ENCODE peak calls at places on chromosomes 12 and 14, in eight cellular contexts. W is AG04450, N is cardiac muscle cell, V is upper lobe of right lung, M is Calu3, E is heart right ventricle, D is left ventricle myocardium inferior, Y is PC-3. X is an unnamed sample.

GRCh38 chr12:46218509-46219095 is 50.2 kb downstream of the SLC38A1 start:
- DNase-seq in W (no peak), N (no peak), V (no peak), M (peak), E (no peak), D (no peak), Y (peak), X (no peak)

GRCh38 chr12:39417916-39418315 is 25.0 kb downstream of the KIF21A start:
- DNase-seq in W (no peak), N (no peak), V (no peak), M (no peak), E (no peak), D (no peak), Y (no peak), X (no peak)

GRCh38 chr14:81219821-81220487 is 805 bp downstream of the GTF2A1 start:
- DNase-seq in W (no peak), N (peak), V (peak), M (peak), E (peak), D (peak), Y (peak), X (peak)

GRCh38 chr12:46260913-46261476 is 7.8 kb downstream of the SLC38A1 start:
- DNase-seq in W (no peak), N (no peak), V (no peak), M (peak), E (no peak), D (no peak), Y (peak), X (no peak)

GRCh38 chr12:102454808-102455760 is 25.3 kb downstream of the IGF1 start:
- DNase-seq in W (no peak), N (peak), V (no peak), M (no peak), E (no peak), D (no peak), Y (no peak), X (no peak)

GRCh38 chr12:94098466-94098865 is 49.9 kb upstream of the PLXNC1 start:
- DNase-seq in W (peak), N (peak), V (no peak), M (no peak), E (no peak), D (no peak), Y (peak), X (no peak)

GRCh38 chr14:23984891-23985607 is 3.7 kb upstream of the DHRS4L2 start:
- DNase-seq in W (peak), N (peak), V (no peak), M (no peak), E (no peak), D (no peak), Y (peak), X (no peak)

GRCh38 chr14:102085503-102085902 is 1.3 kb downstream of the HSP90AA1 start:
- DNase-seq in W (no peak), N (no peak), V (peak), M (no peak), E (no peak), D (no peak), Y (peak), X (no peak)

GRCh38 chr12:92356405-92356804 is 210.8 kb upstream of the BTG1 start:
- DNase-seq in W (no peak), N (no peak), V (no peak), M (no peak), E (no peak), D (no peak), Y (no peak), X (no peak)

GRCh38 chr14:96176811-96177211 is 27.8 kb upstream of the BDKRB2 start:
- DNase-seq in W (peak), N (peak), V (no peak), M (no peak), E (peak), D (peak), Y (no peak), X (no peak)

GRCh38 chr12:127810026-127810425 is 456.9 kb upstream of the TMEM132C start:
- DNase-seq in W (no peak), N (peak), V (no peak), M (no peak), E (no peak), D (no peak), Y (peak), X (no peak)

GRCh38 chr14:20469242-20469889 is at the start of gene PNP:
- DNase-seq in W (peak), N (peak), V (peak), M (peak), E (peak), D (peak), Y (peak), X (peak)

GRCh38 chr14:90511252-90511651 is 114.4 kb downstream of the CALM1 start:
- DNase-seq in W (no peak), N (no peak), V (no peak), M (no peak), E (no peak), D (no peak), Y (no peak), X (no peak)

GRCh38 chr12:60072911-60073310 is 477.1 kb downstream of the SLC16A7 start:
- DNase-seq in W (no peak), N (peak), V (no peak), M (no peak), E (no peak), D (no peak), Y (peak), X (no peak)

GRCh38 chr14:36773558-36773957 is 111.9 kb downstream of the PAX9 start:
- DNase-seq in W (no peak), N (no peak), V (no peak), M (no peak), E (no peak), D (no peak), Y (peak), X (no peak)

GRCh38 chr14:65234752-65235361 is 132.5 kb upstream of the MAX start:
- DNase-seq in W (no peak), N (peak), V (no peak), M (no peak), E (no peak), D (no peak), Y (no peak), X (no peak)

GRCh38 chr12:118589162-118589561 is 212.8 kb downstream of the SUDS3 start:
- DNase-seq in W (no peak), N (no peak), V (no peak), M (no peak), E (no peak), D (no peak), Y (no peak), X (no peak)

GRCh38 chr14:42192659-42193425 is 586.2 kb downstream of the LRFN5 start:
- DNase-seq in W (peak), N (peak), V (no peak), M (no peak), E (no peak), D (no peak), Y (peak), X (no peak)

GRCh38 chr14:92551066-92551841 is 37.7 kb downstream of the RIN3 start:
- DNase-seq in W (no peak), N (no peak), V (no peak), M (no peak), E (no peak), D (no peak), Y (no peak), X (no peak)

GRCh38 chr12:106736051-106736957 is 38.2 kb upstream of the RIC8B start:
- DNase-seq in W (no peak), N (no peak), V (no peak), M (no peak), E (no peak), D (no peak), Y (peak), X (no peak)

GRCh38 chr12:26361964-26362363 is 166.6 kb downstream of the SSPN start:
- DNase-seq in W (no peak), N (no peak), V (no peak), M (no peak), E (no peak), D (no peak), Y (no peak), X (no peak)

GRCh38 chr12:111426341-111427185 is 20.8 kb downstream of the SH2B3 start:
- DNase-seq in W (no peak), N (no peak), V (no peak), M (no peak), E (no peak), D (no peak), Y (peak), X (no peak)

GRCh38 chr12:65313704-65314317 is 35.3 kb downstream of the MSRB3 start:
- DNase-seq in W (no peak), N (peak), V (no peak), M (no peak), E (no peak), D (no peak), Y (peak), X (no peak)

GRCh38 chr14:103869406-103870143 is 22.2 kb upstream of the PPP1R13B start:
- DNase-seq in W (no peak), N (no peak), V (no peak), M (no peak), E (no peak), D (no peak), Y (no peak), X (no peak)

GRCh38 chr14:51650721-51651387 is 856 bp upstream of the FRMD6 start:
- DNase-seq in W (no peak), N (no peak), V (no peak), M (peak), E (peak), D (peak), Y (peak), X (peak)

GRCh38 chr12:112891093-112892024 is 15.4 kb upstream of the OAS1 start:
- DNase-seq in W (no peak), N (peak), V (no peak), M (no peak), E (no peak), D (no peak), Y (no peak), X (no peak)

GRCh38 chr14:75083271-75083670 is 13.8 kb downstream of the ZC2HC1C start:
- DNase-seq in W (no peak), N (no peak), V (no peak), M (no peak), E (no peak), D (no peak), Y (no peak), X (no peak)

GRCh38 chr14:75081835-75082234 is 12.4 kb downstream of the ZC2HC1C start:
- DNase-seq in W (no peak), N (no peak), V (no peak), M (no peak), E (no peak), D (no peak), Y (no peak), X (no peak)

GRCh38 chr14:75088566-75089373 is 19.3 kb downstream of the ZC2HC1C start:
- DNase-seq in W (peak), N (peak), V (no peak), M (peak), E (no peak), D (no peak), Y (peak), X (peak)

GRCh38 chr14:75088153-75088552 is 18.7 kb downstream of the ZC2HC1C start:
- DNase-seq in W (no peak), N (no peak), V (no peak), M (no peak), E (no peak), D (no peak), Y (no peak), X (no peak)

DNA sequence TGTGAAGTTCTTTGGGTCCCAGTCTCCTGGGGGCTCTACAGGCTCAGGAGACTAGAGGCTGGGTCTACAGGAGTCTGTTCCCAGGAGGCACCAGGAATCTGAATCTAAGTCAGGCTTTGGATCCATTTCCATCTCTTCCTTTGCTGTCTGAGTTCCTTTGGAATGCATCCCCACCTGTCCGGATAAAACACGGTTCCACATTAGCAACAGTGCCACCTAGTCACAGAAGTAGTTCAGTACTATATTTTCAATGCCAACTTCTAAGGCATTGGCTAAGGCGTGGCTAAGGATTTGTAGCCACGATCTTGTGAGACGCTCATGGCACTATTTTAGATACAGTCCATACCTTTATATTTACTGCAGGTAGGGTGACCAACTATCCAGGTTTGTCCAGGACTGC is 15.1 kb downstream of the ZC2HC1C start:
- DNase-seq in W (no peak), N (no peak), V (no peak), M (no peak), E (no peak), D (no peak), Y (peak), X (no peak)
- TF ChIP-seq CTCF in W (no peak), N (no peak), V (no peak), M (peak), E (peak), D (peak), Y (peak), X (no peak)

GRCh38 chr12:43728117-43728516 is 30.5 kb downstream of the PUS7L start:
- DNase-seq in W (no peak), N (peak), V (no peak), M (no peak), E (no peak), D (no peak), Y (peak), X (no peak)
- TF ChIP-seq CTCF in W (no peak), N (peak), V (peak), M (no peak), E (peak), D (peak), Y (peak), X (peak)

DNA sequence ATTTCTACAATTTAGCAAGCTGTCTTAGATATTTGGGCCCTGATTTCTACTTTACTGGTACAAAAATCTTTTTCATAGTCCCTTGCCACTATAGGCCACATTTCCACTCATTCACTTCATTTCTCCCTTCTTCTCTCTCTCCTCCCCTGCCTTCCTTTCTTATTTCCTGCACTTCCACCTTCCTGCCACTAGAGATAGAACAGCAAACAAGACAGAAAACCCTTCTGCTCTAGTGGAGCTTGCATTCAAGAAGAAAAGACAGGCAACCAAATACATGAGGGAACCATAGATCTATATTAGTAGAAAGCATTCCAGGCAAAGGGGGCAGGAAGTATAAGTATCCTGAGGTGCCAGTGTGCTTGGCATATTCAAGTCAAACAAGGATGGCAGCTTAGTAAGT is 623.5 kb downstream of the FLRT2 start:
- DNase-seq in W (no peak), N (no peak), V (no peak), M (no peak), E (no peak), D (no peak), Y (no peak), X (no peak)
- TF ChIP-seq CTCF in W (peak), N (no peak), V (no peak), M (no peak), E (no peak), D (no peak), Y (peak), X (peak)

GRCh38 chr12:125340791-125341190 is 275.6 kb downstream of the AACS start:
- DNase-seq in W (no peak), N (peak), V (no peak), M (peak), E (no peak), D (peak), Y (peak), X (no peak)

GRCh38 chr12:125343649-125344048 is 278.4 kb downstream of the AACS start:
- DNase-seq in W (no peak), N (no peak), V (no peak), M (no peak), E (no peak), D (no peak), Y (no peak), X (no peak)

GRCh38 chr12:125351788-125352187 is 286.6 kb downstream of the AACS start:
- DNase-seq in W (no peak), N (no peak), V (no peak), M (no peak), E (no peak), D (no peak), Y (no peak), X (no peak)

GRCh38 chr12:125341422-125341821 is 276.2 kb downstream of the AACS start:
- DNase-seq in W (no peak), N (no peak), V (no peak), M (no peak), E (no peak), D (no peak), Y (no peak), X (no peak)

GRCh38 chr12:125346361-125346760 is 281.1 kb downstream of the AACS start:
- DNase-seq in W (no peak), N (no peak), V (no peak), M (no peak), E (no peak), D (no peak), Y (peak), X (no peak)
- TF ChIP-seq CTCF in W (no peak), N (no peak), V (no peak), M (no peak), E (peak), D (peak), Y (peak), X (no peak)

GRCh38 chr12:108237272-108237671 is 101.8 kb downstream of the CMKLR1 start:
- DNase-seq in W (no peak), N (no peak), V (no peak), M (no peak), E (no peak), D (no peak), Y (peak), X (peak)
- TF ChIP-seq CTCF in W (peak), N (peak), V (peak), M (no peak), E (no peak), D (no peak), Y (peak), X (no peak)

X was measured in glutamatergic neuron.